ENCODE peak calls at places on chromosomes 3 and 15, in six cellular contexts. One of them, this sample, is unnamed.

GRCh38 chr3:190809351-190809750 is 53.1 kb downstream of the GMNC start:
- DNase-seq in uterus: no peak
- DNase-seq in epithelial cell of proximal tubule: no peak
- DNase-seq in omental fat pad: no peak
- DNase-seq in cardiac fibroblast: no peak
- DNase-seq in heart left ventricle: no peak
- DNase-seq in this sample: no peak

GRCh38 chr3:188531210-188531609 is 377.3 kb downstream of the LPP start:
- DNase-seq in uterus: no peak
- DNase-seq in epithelial cell of proximal tubule: peak; percentile 30
- DNase-seq in omental fat pad: no peak
- DNase-seq in cardiac fibroblast: peak; percentile 83
- DNase-seq in heart left ventricle: no peak
- DNase-seq in this sample: no peak

GRCh38 chr15:95857758-95858157 is 472.7 kb upstream of the NR2F2 start:
- DNase-seq in uterus: no peak
- DNase-seq in epithelial cell of proximal tubule: no peak
- DNase-seq in omental fat pad: no peak
- DNase-seq in cardiac fibroblast: no peak
- DNase-seq in heart left ventricle: no peak
- DNase-seq in this sample: no peak

GRCh38 chr3:186653079-186653710 is 12.6 kb upstream of the HRG start:
- DNase-seq in uterus: no peak
- DNase-seq in epithelial cell of proximal tubule: no peak
- DNase-seq in omental fat pad: no peak
- DNase-seq in cardiac fibroblast: no peak
- DNase-seq in heart left ventricle: no peak
- DNase-seq in this sample: no peak

GRCh38 chr15:44482088-44482487 is 54.7 kb downstream of the CTDSPL2 start:
- DNase-seq in uterus: no peak
- DNase-seq in epithelial cell of proximal tubule: no peak
- DNase-seq in omental fat pad: no peak
- DNase-seq in cardiac fibroblast: no peak
- DNase-seq in heart left ventricle: no peak
- DNase-seq in this sample: no peak

GRCh38 chr3:52886049-52886730 is 11.2 kb downstream of the STIMATE start:
- DNase-seq in uterus: no peak
- DNase-seq in epithelial cell of proximal tubule: no peak
- DNase-seq in omental fat pad: no peak
- DNase-seq in cardiac fibroblast: no peak
- DNase-seq in heart left ventricle: no peak
- DNase-seq in this sample: no peak

GRCh38 chr15:75161106-75161505 is 40.6 kb upstream of the C15orf39 start:
- DNase-seq in uterus: no peak
- DNase-seq in epithelial cell of proximal tubule: no peak
- DNase-seq in omental fat pad: no peak
- DNase-seq in cardiac fibroblast: no peak
- DNase-seq in heart left ventricle: no peak
- DNase-seq in this sample: no peak

GRCh38 chr3:29764059-29764458 is 483.2 kb downstream of the RBMS3 start:
- DNase-seq in uterus: no peak
- DNase-seq in epithelial cell of proximal tubule: no peak
- DNase-seq in omental fat pad: no peak
- DNase-seq in cardiac fibroblast: peak; percentile 81
- DNase-seq in heart left ventricle: no peak
- DNase-seq in this sample: no peak

GRCh38 chr3:87228316-87228715 is 1.2 kb downstream of the CHMP2B start:
- DNase-seq in uterus: no peak
- DNase-seq in epithelial cell of proximal tubule: no peak
- DNase-seq in omental fat pad: no peak
- DNase-seq in cardiac fibroblast: peak; percentile 31
- DNase-seq in heart left ventricle: no peak
- DNase-seq in this sample: no peak

GRCh38 chr3:188060436-188060835 is 93.5 kb upstream of the LPP start:
- DNase-seq in uterus: no peak
- DNase-seq in epithelial cell of proximal tubule: no peak
- DNase-seq in omental fat pad: no peak
- DNase-seq in cardiac fibroblast: no peak
- DNase-seq in heart left ventricle: no peak
- DNase-seq in this sample: no peak

GRCh38 chr3:16945330-16945729 is 60.6 kb downstream of the PLCL2 start:
- DNase-seq in uterus: no peak
- DNase-seq in epithelial cell of proximal tubule: no peak
- DNase-seq in omental fat pad: no peak
- DNase-seq in cardiac fibroblast: peak; percentile 41
- DNase-seq in heart left ventricle: no peak
- DNase-seq in this sample: no peak

GRCh38 chr3:98359993-98360675 is 6.5 kb downstream of the OR5K4 start:
- DNase-seq in uterus: no peak
- DNase-seq in epithelial cell of proximal tubule: no peak
- DNase-seq in omental fat pad: no peak
- DNase-seq in cardiac fibroblast: peak; percentile 1
- DNase-seq in heart left ventricle: no peak
- DNase-seq in this sample: no peak

GRCh38 chr3:44184319-44184953 is 57.2 kb upstream of the TOPAZ1 start:
- DNase-seq in uterus: no peak
- DNase-seq in epithelial cell of proximal tubule: no peak
- DNase-seq in omental fat pad: no peak
- DNase-seq in cardiac fibroblast: no peak
- DNase-seq in heart left ventricle: no peak
- DNase-seq in this sample: no peak

GRCh38 chr3:4575413-4575812 is 82.3 kb downstream of the ITPR1 start:
- DNase-seq in uterus: no peak
- DNase-seq in epithelial cell of proximal tubule: no peak
- DNase-seq in omental fat pad: no peak
- DNase-seq in cardiac fibroblast: peak; percentile 47
- DNase-seq in heart left ventricle: no peak
- DNase-seq in this sample: no peak

GRCh38 chr3:42647821-42648459 is 5.6 kb upstream of the ZBTB47 start:
- DNase-seq in uterus: no peak
- DNase-seq in epithelial cell of proximal tubule: no peak
- DNase-seq in omental fat pad: no peak
- DNase-seq in cardiac fibroblast: no peak
- DNase-seq in heart left ventricle: no peak
- DNase-seq in this sample: no peak

GRCh38 chr3:50648297-50648696 is 26.4 kb upstream of the DOCK3 start:
- DNase-seq in uterus: no peak
- DNase-seq in epithelial cell of proximal tubule: no peak
- DNase-seq in omental fat pad: no peak
- DNase-seq in cardiac fibroblast: no peak
- DNase-seq in heart left ventricle: no peak
- DNase-seq in this sample: peak; percentile 28

GRCh38 chr3:45021936-45022335 is 4.2 kb upstream of the CLEC3B start:
- DNase-seq in uterus: no peak
- DNase-seq in epithelial cell of proximal tubule: no peak
- DNase-seq in omental fat pad: no peak
- DNase-seq in cardiac fibroblast: no peak
- DNase-seq in heart left ventricle: no peak
- DNase-seq in this sample: no peak

GRCh38 chr3:52783211-52783555 is 5.8 kb downstream of the ITIH1 start:
- DNase-seq in uterus: peak; percentile 4
- DNase-seq in epithelial cell of proximal tubule: no peak
- DNase-seq in omental fat pad: no peak
- DNase-seq in cardiac fibroblast: no peak
- DNase-seq in heart left ventricle: no peak
- DNase-seq in this sample: no peak

GRCh38 chr3:50243552-50243895 is 7.5 kb downstream of the GNAI2 start:
- DNase-seq in uterus: no peak
- DNase-seq in epithelial cell of proximal tubule: no peak
- DNase-seq in omental fat pad: no peak
- DNase-seq in cardiac fibroblast: no peak
- DNase-seq in heart left ventricle: no peak
- DNase-seq in this sample: no peak

GRCh38 chr3:138412821-138413531 is 21.4 kb upstream of the ESYT3 start:
- DNase-seq in uterus: no peak
- DNase-seq in epithelial cell of proximal tubule: no peak
- DNase-seq in omental fat pad: no peak
- DNase-seq in cardiac fibroblast: peak; percentile 8
- DNase-seq in heart left ventricle: no peak
- DNase-seq in this sample: no peak

GRCh38 chr15:71811752-71812735 is 1.7 kb downstream of the NR2E3 start:
- DNase-seq in uterus: no peak
- DNase-seq in epithelial cell of proximal tubule: no peak
- DNase-seq in omental fat pad: no peak
- DNase-seq in cardiac fibroblast: no peak
- DNase-seq in heart left ventricle: no peak
- DNase-seq in this sample: peak; percentile 51

GRCh38 chr3:141845407-141846049 is 30.9 kb upstream of the ATP1B3 start:
- DNase-seq in uterus: no peak
- DNase-seq in epithelial cell of proximal tubule: no peak
- DNase-seq in omental fat pad: no peak
- DNase-seq in cardiac fibroblast: no peak
- DNase-seq in heart left ventricle: no peak
- DNase-seq in this sample: peak; percentile 33

GRCh38 chr3:3783155-3783554 is 16.1 kb upstream of the LRRN1 start:
- DNase-seq in uterus: no peak
- DNase-seq in epithelial cell of proximal tubule: no peak
- DNase-seq in omental fat pad: no peak
- DNase-seq in cardiac fibroblast: no peak
- DNase-seq in heart left ventricle: no peak
- DNase-seq in this sample: no peak

GRCh38 chr15:60384052-60384451 is 13.7 kb downstream of the ANXA2 start:
- DNase-seq in uterus: no peak
- DNase-seq in epithelial cell of proximal tubule: no peak
- DNase-seq in omental fat pad: no peak
- DNase-seq in cardiac fibroblast: peak; percentile 60
- DNase-seq in heart left ventricle: no peak
- DNase-seq in this sample: no peak

GRCh38 chr15:98413973-98414546 is 234.3 kb upstream of the IGF1R start:
- DNase-seq in uterus: no peak
- DNase-seq in epithelial cell of proximal tubule: no peak
- DNase-seq in omental fat pad: no peak
- DNase-seq in cardiac fibroblast: no peak
- DNase-seq in heart left ventricle: no peak
- DNase-seq in this sample: no peak

GRCh38 chr3:102536479-102536878 is 101.7 kb downstream of the ZPLD1 start:
- DNase-seq in uterus: no peak
- DNase-seq in epithelial cell of proximal tubule: peak; percentile 13
- DNase-seq in omental fat pad: no peak
- DNase-seq in cardiac fibroblast: peak; percentile 62
- DNase-seq in heart left ventricle: no peak
- DNase-seq in this sample: no peak
- TF ChIP-seq CTCF in uterus: peak; percentile 43
- TF ChIP-seq CTCF in epithelial cell of proximal tubule: peak; percentile 54
- TF ChIP-seq CTCF in omental fat pad: no peak
- TF ChIP-seq CTCF in cardiac fibroblast: peak; percentile 30
- TF ChIP-seq CTCF in heart left ventricle: peak; percentile 34
- TF ChIP-seq CTCF in this sample: peak; percentile 38

DNA sequence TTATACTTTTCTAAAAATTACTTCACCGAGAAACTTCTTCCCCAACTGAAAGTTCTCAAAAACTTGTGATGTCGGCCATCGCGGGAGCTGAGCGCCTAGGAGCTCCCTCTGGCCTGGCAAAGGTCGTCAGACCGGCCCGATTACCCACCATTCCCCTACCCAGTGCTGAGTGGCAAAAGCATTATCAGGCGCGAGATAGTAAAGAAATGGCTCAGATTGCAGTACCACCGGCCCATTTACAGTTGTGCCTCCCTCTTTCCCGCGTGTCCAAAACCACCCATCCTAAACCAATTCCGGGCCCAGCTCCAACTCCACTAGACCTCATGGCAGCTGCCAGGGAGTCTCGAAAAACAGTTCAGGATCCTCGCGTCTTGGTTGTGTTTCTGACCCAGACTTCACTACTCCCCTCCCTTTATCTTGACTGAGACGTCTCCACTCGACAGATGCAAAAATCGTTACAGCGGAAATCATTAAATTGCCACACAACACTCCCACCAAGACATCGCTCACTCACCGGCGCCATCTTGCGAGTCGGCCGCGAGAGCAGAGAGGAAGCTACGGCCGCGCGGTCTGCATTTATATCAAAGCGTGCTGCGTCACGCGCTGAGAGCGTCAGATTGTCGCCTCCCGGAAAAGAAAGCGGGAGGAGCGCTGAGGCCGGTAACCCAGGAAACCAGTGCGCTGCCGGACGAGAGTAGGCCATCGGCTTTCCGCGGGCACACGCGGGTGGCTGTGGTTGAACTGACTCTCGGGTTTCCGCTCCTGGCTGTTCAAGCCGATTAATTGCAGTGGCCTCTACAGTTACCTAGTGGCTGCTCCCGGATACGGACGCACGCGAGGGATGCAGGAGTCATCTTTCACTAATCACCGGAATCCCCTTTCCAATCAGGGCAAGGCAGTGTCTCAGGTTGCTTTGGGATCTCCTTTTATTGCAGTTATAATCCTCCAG is at the start of gene RPL22L1:
- DNase-seq in uterus: peak; percentile 92
- DNase-seq in epithelial cell of proximal tubule: peak; percentile 61
- DNase-seq in omental fat pad: peak; percentile 77
- DNase-seq in cardiac fibroblast: peak; percentile 97
- DNase-seq in heart left ventricle: peak; percentile 94
- DNase-seq in this sample: peak; percentile 97
- TF ChIP-seq CTCF in uterus: no peak
- TF ChIP-seq CTCF in epithelial cell of proximal tubule: no peak
- TF ChIP-seq CTCF in omental fat pad: no peak
- TF ChIP-seq CTCF in cardiac fibroblast: no peak
- TF ChIP-seq CTCF in heart left ventricle: no peak
- TF ChIP-seq CTCF in this sample: no peak

DNA sequence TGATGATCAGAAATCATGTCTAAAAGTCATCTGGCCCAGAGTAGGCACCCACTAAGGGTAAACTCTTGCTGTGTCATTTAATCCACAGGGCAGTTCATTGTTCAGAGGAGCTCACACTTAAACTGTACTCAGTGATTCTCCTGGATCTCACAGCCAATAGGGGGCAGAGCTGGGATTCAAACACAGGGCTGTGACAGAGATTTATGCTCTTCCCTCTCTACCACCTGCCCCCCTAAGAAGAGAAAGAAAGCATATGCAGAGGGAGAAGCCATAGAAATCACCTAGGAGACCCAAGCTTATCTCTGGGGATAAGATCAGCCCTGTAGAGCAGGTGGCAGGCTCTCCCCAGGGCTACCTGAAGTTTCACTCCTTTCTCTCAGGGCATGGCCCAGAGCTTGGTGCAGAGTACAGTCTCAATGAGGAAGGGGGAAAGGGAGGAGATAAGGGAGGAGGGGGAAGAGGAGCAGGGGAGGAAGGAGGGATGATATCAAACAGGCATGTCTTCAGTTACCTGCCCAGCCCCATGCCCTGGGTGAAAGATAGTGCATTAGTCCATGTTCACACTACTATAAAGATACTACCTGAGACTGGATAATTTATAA is 51.8 kb upstream of the ADPGK start:
- DNase-seq in uterus: no peak
- DNase-seq in epithelial cell of proximal tubule: no peak
- DNase-seq in omental fat pad: no peak
- DNase-seq in cardiac fibroblast: peak; percentile 30
- DNase-seq in heart left ventricle: no peak
- DNase-seq in this sample: peak; percentile 17
- TF ChIP-seq CTCF in uterus: no peak
- TF ChIP-seq CTCF in epithelial cell of proximal tubule: peak; percentile 63
- TF ChIP-seq CTCF in omental fat pad: no peak
- TF ChIP-seq CTCF in cardiac fibroblast: peak; percentile 33
- TF ChIP-seq CTCF in heart left ventricle: peak; percentile 15
- TF ChIP-seq CTCF in this sample: peak; percentile 6

DNA sequence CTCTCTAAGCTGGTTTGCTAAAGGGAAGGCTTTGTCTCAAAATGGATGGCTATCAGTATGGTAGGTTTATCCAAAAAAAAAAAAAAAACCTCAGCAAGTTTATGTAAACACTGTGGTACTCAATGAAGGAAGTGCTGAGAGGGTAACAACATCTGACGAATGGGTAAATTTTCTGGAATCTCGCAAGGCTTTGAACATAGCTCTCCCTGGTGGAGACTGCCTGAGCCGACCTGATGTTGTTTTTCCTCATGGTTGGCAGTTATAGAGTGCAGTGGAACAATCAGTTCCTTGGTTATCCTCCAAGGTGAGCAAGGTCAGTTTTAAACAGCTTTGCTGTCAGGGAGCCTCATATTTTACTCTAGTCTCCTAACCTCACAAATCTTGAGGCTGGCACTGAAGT is 94.6 kb downstream of the ZPLD1 start:
- DNase-seq in uterus: no peak
- DNase-seq in epithelial cell of proximal tubule: no peak
- DNase-seq in omental fat pad: no peak
- DNase-seq in cardiac fibroblast: peak; percentile 22
- DNase-seq in heart left ventricle: no peak
- DNase-seq in this sample: peak; percentile 62
- TF ChIP-seq CTCF in uterus: no peak
- TF ChIP-seq CTCF in epithelial cell of proximal tubule: peak; percentile 88
- TF ChIP-seq CTCF in omental fat pad: no peak
- TF ChIP-seq CTCF in cardiac fibroblast: peak; percentile 37
- TF ChIP-seq CTCF in heart left ventricle: peak; percentile 16
- TF ChIP-seq CTCF in this sample: peak; percentile 53